ENCODE peak calls at places on chromosomes 13 and 19, in seven cellular contexts. J, R, T, P, D, I and W are unnamed samples.
A peak's percentile ranks its signal among the peaks of the same experiment; 100 is the strongest.

GRCh38 chr13:93903909-93904308 is 575.6 kb downstream of the DCT start:
- DNase-seq in P (no peak), J (peak; percentile 63), I (no peak), D (no peak), R (no peak), T (no peak), W (no peak)

GRCh38 chr19:9865732-9866627 is 30.9 kb downstream of the PIN1 start:
- DNase-seq in T (peak; percentile 57), R (peak; percentile 63), J (no peak), D (no peak), I (no peak), P (peak; percentile 72), W (no peak)

GRCh38 chr19:38506723-38507550 is 73.4 kb downstream of the RYR1 start:
- DNase-seq in I (peak; percentile 94), T (peak; percentile 85), P (peak; percentile 70), D (peak; percentile 92), R (peak; percentile 62), J (no peak), W (peak; percentile 85)

GRCh38 chr19:21396893-21397572 is at the start of gene ZNF493:
- DNase-seq in I (peak; percentile 94), J (peak; percentile 90), P (peak; percentile 91), T (peak; percentile 92), R (peak; percentile 91), D (peak; percentile 96), W (peak; percentile 79)

GRCh38 chr19:42092350-42092749 is 16.4 kb downstream of the ZNF574 start:
- DNase-seq in J (no peak), D (peak; percentile 63), P (no peak), T (peak; percentile 33), R (no peak), I (peak; percentile 82), W (no peak)

GRCh38 chr19:46181386-46181774 is 33.3 kb downstream of the IGFL2 start:
- DNase-seq in P (no peak), D (no peak), T (no peak), R (no peak), I (no peak), J (peak; percentile 75), W (no peak)

GRCh38 chr19:45187421-45188100 is 9.0 kb downstream of the BLOC1S3 start:
- DNase-seq in T (peak; percentile 33), R (peak; percentile 55), J (no peak), I (no peak), D (no peak), P (peak; percentile 56), W (peak; percentile 26)

GRCh38 chr19:41928221-41928683 is at the start of gene ERFL:
- DNase-seq in D (peak; percentile 50), J (no peak), T (no peak), P (no peak), I (peak; percentile 81), R (no peak), W (no peak)

GRCh38 chr19:33796164-33797100 is at the start of gene KCTD15:
- DNase-seq in P (no peak), D (peak; percentile 67), J (peak; percentile 41), R (no peak), I (no peak), T (no peak), W (no peak)

GRCh38 chr13:41835871-41836270 is 125.0 kb downstream of the VWA8 start:
- DNase-seq in J (peak; percentile 54), T (no peak), R (no peak), I (no peak), P (no peak), D (no peak), W (no peak)

DNA sequence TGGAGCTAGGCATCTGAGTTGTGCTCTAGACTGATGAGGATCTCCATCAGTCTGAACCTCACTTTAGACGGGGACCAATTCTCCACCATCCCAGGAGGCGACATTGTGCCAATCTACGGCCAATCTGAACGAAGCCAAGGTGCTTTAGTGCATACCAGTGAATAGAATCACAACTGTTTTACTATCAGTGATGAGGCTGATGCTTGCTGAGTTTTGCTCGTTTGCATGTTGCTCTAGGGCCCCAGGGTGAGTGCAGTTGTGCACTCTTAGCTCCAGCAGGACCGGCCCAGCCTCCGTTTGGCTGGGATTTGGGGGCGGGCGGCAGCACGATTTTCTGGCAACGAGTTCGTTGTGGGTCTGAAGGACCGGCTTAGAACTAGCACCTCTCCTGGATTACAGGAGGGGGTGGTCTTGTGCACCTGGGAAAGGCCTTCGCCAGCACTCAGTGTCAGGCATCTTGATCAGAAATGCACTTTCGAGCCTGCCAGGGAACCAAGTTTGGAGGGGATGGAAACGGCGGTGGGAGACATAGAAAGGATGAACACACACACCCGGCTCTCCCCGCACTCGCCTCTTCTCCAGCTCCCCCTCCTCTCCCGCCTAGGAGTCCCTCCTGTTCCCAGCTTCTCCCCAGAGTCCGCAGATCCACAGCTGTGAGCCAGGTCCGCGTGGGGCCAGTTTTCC is 4.4 kb downstream of the GSX1 start:
- DNase-seq in I (no peak), P (no peak), D (no peak), T (no peak), R (no peak), J (no peak), W (no peak)
- H3K27me3 ChIP-seq in I (peaks cover 96% of the 10 kb centered on the region), P (peaks cover 58% of the 10 kb centered on the region), D (peaks cover 69% of the 10 kb centered on the region), T (peaks cover 36% of the 10 kb centered on the region), R (peaks cover 7% of the 10 kb centered on the region), J (peaks cover 62% of the 10 kb centered on the region), W (peaks cover 6% of the 10 kb centered on the region)

DNA sequence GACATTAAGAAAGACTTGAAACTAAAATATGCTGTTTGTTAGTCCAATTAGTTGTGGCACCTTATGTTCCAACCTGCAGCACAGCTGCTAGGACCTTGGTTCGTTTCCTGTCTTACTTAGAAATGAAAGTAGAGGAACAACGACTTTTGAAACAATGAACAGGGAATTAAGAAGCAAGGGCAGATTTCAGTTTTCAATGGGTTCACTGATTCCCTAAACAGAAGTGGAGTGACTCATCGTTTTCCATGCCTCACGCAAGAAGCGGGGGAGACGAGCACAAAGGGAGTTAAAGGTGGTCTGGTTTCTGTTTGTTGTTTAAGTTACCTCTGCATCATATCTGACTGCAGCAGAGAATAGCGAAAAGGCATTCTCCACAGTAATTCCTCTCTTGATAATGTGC is 44.8 kb downstream of the PHF11 start:
- DNase-seq in T (no peak), R (peak; percentile 33), D (no peak), I (no peak), J (peak; percentile 76), P (peak; percentile 38), W (peak; percentile 20)
- H3K4me3 ChIP-seq in T (peak overlapping the region; percentile 23), R (peak overlapping the region; percentile 38), D (no peak overlapping the region), I (peak overlapping the region; percentile 1), J (peak overlapping the region; percentile 38), P (peak overlapping the region; percentile 13), W (no peak overlapping the region)

DNA sequence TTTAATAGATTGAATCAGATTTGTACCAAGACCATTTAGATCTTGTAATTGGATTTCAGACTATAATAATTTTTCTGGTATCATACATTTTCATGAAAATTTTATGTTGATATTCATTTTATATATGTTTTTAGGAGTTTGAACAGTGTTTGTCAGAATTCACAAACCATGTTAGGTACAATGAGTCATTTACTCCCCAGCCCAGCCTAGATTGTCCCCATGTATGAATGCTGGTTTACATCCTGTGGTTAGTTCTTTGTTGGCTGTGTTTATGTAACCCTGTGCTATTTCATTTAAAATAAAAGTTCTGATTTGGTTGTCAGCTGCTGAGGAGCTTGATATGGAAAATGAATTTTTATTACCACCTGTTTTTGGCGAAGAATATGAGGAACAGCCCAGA is 96.7 kb downstream of the GJA3 start:
- DNase-seq in J (peak; percentile 60), I (no peak), P (no peak), T (no peak), D (no peak), R (no peak), W (no peak)
- H3K36me3 ChIP-seq in J (peaks cover 67% of the 10 kb centered on the region), I (peaks cover 8% of the 10 kb centered on the region), P (peaks cover 48% of the 10 kb centered on the region), T (peaks cover 56% of the 10 kb centered on the region), D (no peaks in the 10 kb centered on the region), R (peaks cover 12% of the 10 kb centered on the region), W (peaks cover 9% of the 10 kb centered on the region)

GRCh38 chr13:99086149-99086868 is 108.4 kb upstream of the DOCK9 start:
- DNase-seq in R (peak; percentile 70), P (peak; percentile 75), J (peak; percentile 47), T (peak; percentile 70), D (peak; percentile 53), I (peak; percentile 95), W (peak; percentile 75)
- H3K27me3 ChIP-seq in R (no peaks in the 10 kb centered on the region), P (no peaks in the 10 kb centered on the region), J (peaks cover 2% of the 10 kb centered on the region), T (no peaks in the 10 kb centered on the region), D (no peaks in the 10 kb centered on the region), I (peaks cover 16% of the 10 kb centered on the region), W (no peaks in the 10 kb centered on the region)

GRCh38 chr19:58095328-58095727 is 2.7 kb downstream of the ZSCAN18 start:
- DNase-seq in P (no peak), I (no peak), R (no peak), J (no peak), T (no peak), D (no peak), W (no peak)

GRCh38 chr19:58097783-58098681 is at the start of gene ZSCAN18:
- DNase-seq in I (peak; percentile 96), P (peak; percentile 100), D (peak; percentile 95), R (peak; percentile 99), T (peak; percentile 97), J (peak; percentile 88), W (peak; percentile 79)

GRCh38 chr19:58098682-58098998 is 609 bp upstream of the ZSCAN18 start:
- DNase-seq in P (no peak), D (no peak), T (no peak), R (no peak), J (no peak), I (no peak), W (no peak)

GRCh38 chr19:58096884-58097283 is 1.1 kb downstream of the ZSCAN18 start:
- DNase-seq in J (no peak), R (no peak), D (no peak), P (no peak), I (no peak), T (no peak), W (no peak)

DNA sequence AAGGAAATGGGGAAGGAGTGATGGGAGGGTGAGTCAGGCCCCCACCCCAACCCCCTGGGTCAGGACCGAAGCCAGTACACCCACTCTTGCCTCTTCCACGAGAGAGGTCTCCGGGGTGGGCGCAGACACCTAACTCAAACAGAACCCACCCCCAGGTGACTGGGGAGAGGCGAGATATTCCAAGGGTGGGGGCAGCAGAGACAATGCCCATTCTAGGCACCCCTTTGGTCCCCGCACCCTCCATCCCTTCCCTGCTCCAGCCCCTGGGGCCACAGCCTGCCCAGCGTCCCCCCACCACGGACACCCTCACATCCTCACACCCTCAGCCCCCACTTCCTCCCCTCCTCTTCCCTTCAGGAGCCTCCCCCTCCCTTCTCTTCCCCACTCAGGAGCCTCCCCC is 682 bp downstream of the ZSCAN18 start:
- DNase-seq in J (no peak), T (no peak), D (no peak), R (no peak), I (no peak), P (peak; percentile 15), W (no peak)
- H3K4me3 ChIP-seq in J (no peak overlapping the region), T (peak overlapping the region; percentile 98), D (peak overlapping the region; percentile 90), R (peak overlapping the region; percentile 86), I (peak overlapping the region; percentile 82), P (peak overlapping the region; percentile 41), W (peak overlapping the region; percentile 74)

DNA sequence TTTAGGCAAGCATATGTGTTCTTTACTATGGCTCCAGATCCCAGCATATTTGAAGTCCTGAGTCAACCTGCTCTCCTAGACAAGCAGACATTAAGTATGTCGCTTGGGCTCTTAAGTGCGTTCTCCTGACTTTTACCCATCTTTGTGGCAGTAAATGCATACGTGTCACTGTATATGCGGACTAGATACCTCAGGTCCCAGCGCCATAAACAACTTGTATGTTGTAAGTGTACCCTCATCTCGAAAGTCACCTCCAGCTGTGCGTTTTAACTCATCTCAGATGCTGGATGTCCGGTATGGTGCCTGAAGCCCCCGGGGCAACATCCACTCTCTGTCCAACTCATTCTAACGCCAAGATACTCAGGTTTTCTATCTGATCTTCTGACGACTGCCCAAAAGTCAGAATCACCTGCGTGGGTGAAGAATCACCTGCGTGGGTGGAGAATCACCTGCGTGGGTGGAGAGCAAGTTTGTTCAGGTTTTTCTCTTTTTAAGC is 1.7 kb downstream of the PTOV1 start:
- DNase-seq in D (no peak), P (no peak), J (no peak), R (no peak), T (no peak), I (no peak), W (no peak)
- H3K36me3 ChIP-seq in D (peaks cover 11% of the 10 kb centered on the region), P (no peaks in the 10 kb centered on the region), J (no peaks in the 10 kb centered on the region), R (no peaks in the 10 kb centered on the region), T (peaks cover 6% of the 10 kb centered on the region), I (no peaks in the 10 kb centered on the region), W (peaks cover 11% of the 10 kb centered on the region)